ENCODE peak calls at places on chromosomes 6 and 20, in five cellular contexts. F, Q, W, D and H are unnamed samples.

GRCh38 chr6:146819596-146820320 is 221.0 kb downstream of the ADGB start:
- DNase-seq in F (no peak), Q (no peak), W (peak), D (peak), H (no peak)

GRCh38 chr20:33076662-33077398 is 2.6 kb upstream of the BPIFB4 start:
- DNase-seq in F (no peak), Q (peak), W (no peak), D (no peak), H (no peak)

GRCh38 chr6:130967502-130968469 is 95.3 kb downstream of the EPB41L2 start:
- DNase-seq in F (no peak), Q (no peak), W (no peak), D (peak), H (no peak)

GRCh38 chr6:160198577-160199211 is 59.9 kb downstream of the SLC22A2 start:
- DNase-seq in F (no peak), Q (no peak), W (no peak), D (peak), H (no peak)

GRCh38 chr6:34235605-34236422 is 859 bp upstream of the HMGA1 start:
- DNase-seq in F (no peak), Q (peak), W (peak), D (peak), H (no peak)

GRCh38 chr20:32205502-32206382 is 1.8 kb downstream of the PLAGL2 start:
- DNase-seq in F (no peak), Q (no peak), W (no peak), D (no peak), H (peak)

GRCh38 chr20:62617711-62618483 is 24.4 kb upstream of the SLCO4A1 start:
- DNase-seq in F (no peak), Q (peak), W (no peak), D (no peak), H (no peak)

GRCh38 chr20:62739581-62740285 is 31.1 kb downstream of the NTSR1 start:
- DNase-seq in F (peak), Q (peak), W (no peak), D (no peak), H (no peak)

GRCh38 chr20:50824137-50824536 is 29.3 kb downstream of the BCAS4 start:
- DNase-seq in F (no peak), Q (no peak), W (peak), D (peak), H (no peak)

GRCh38 chr20:32823737-32824588 is 4.2 kb downstream of the MAPRE1 start:
- DNase-seq in F (no peak), Q (no peak), W (no peak), D (peak), H (no peak)

GRCh38 chr20:61185181-61185580 is 66.9 kb upstream of the CDH4 start:
- DNase-seq in F (no peak), Q (no peak), W (no peak), D (no peak), H (no peak)

GRCh38 chr6:132797975-132798819 is at the start of gene SLC18B1:
- DNase-seq in F (peak), Q (peak), W (peak), D (peak), H (peak)

DNA sequence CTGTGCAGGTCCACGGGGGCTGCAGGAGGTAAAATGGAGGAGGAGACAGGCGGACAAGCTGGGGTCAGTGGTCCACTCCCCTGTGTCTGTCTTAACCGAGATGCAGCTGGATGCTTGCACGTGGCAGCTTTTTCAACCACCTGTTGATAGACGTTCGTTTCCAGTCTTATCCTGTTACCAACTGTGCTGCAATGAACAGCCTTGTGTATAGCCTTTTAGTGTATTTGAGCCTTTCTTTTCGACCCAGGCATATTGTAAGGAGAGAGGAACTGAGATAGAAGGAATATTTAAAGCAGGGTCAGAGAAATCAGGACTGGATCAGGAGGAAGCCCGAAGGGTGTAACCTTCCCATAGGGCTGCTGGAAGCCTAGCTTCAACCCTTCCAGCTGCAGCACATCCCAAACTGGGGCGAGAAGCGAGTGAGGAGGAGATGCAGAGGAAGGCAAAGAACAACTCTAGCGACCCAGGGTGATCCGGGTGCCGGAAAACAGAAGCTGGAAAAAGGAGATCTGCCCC is 11.4 kb downstream of the TRIM31 start:
- DNase-seq in F (no peak), Q (no peak), W (no peak), D (no peak), H (no peak)
- H3K4me3 ChIP-seq in F (peak), Q (peak), W (peak), D (peak), H (peak)

GRCh38 chr6:144295981-144296767 is 11.0 kb downstream of the UTRN start:
- DNase-seq in F (no peak), Q (no peak), W (no peak), D (no peak), H (no peak)
- H3K4me3 ChIP-seq in F (no peak), Q (no peak), W (no peak), D (no peak), H (no peak)

DNA sequence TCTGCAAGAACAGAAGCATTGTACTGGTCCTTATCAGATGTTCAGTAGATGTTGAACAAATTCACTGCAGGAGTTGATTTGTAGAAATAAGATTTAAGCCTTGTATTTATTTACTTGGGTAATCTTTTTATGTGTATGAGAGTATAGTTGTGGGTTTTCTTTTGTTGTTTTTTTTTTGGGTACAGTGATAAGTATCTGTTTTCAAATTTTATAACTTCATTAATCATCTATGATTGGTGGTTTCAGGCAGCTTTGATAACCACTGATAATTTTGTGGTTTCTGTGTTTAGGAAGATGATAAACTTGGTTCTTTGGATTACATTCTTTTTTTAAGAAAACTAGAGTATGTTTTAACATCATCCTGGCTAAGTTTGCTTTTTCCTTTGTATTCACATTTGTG is 2.8 kb downstream of the AFDN start:
- DNase-seq in F (no peak), Q (no peak), W (no peak), D (peak), H (no peak)
- H3K4me3 ChIP-seq in F (no peak), Q (no peak), W (no peak), D (no peak), H (no peak)

GRCh38 chr6:168495636-168496035 is 54.7 kb downstream of the SMOC2 start:
- DNase-seq in F (no peak), Q (no peak), W (no peak), D (no peak), H (no peak)
- H3K4me3 ChIP-seq in F (no peak), Q (no peak), W (no peak), D (no peak), H (no peak)

DNA sequence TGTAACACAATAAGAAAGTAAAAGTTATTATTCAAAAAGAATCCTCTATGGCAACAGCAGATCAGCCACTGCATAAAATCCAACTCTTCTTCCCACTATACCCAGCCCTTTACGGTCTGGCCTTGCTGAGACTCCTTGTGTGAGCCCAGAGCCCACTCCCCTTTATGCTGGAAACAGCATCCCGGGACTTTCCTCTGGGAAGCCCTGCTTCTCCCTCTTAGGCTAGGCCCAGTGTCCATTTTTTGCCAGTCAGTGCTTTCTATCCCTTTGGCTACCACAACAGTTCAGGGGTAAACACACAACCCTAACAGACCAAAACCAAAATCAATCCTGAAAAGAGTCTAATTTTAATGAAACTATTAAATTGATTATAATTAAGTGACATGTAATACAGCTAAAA is 20.6 kb downstream of the FKBP5 start:
- DNase-seq in F (no peak), Q (no peak), W (no peak), D (peak), H (no peak)
- H3K4me3 ChIP-seq in F (no peak), Q (peak), W (no peak), D (no peak), H (no peak)